ENCODE peak calls at places on chromosomes 12 and 14, in four cellular contexts. U is activated CD4-positive, alpha-beta T cell treated with anti-CD3 and anti-CD28 coated beads, Interleukin-2, amount 50 U/mL, for 1 hour; Z is mesothelial cell of epicardium; A is frontal cortex. N is an unnamed sample.

GRCh38 chr12:72570601-72571000 is 298.4 kb downstream of the TRHDE start:
- DNase-seq in U (no peak), A (no peak), Z (no peak), N (no peak)

GRCh38 chr12:47910486-47910885 is 5.7 kb upstream of the VDR start:
- DNase-seq in Z (no peak), A (no peak), U (no peak), N (no peak)

GRCh38 chr12:52151859-52152783 is 39.7 kb downstream of the KRT80 start:
- DNase-seq in Z (peak), U (peak), A (peak), N (peak)

GRCh38 chr12:46794593-46795190 is 31.1 kb downstream of the SLC38A4 start:
- DNase-seq in Z (no peak), U (no peak), A (no peak), N (no peak)

GRCh38 chr12:26830358-26830757 is 2.6 kb downstream of the ITPR2 start:
- DNase-seq in Z (no peak), A (no peak), U (no peak), N (no peak)

GRCh38 chr12:16349132-16349463 is 1.7 kb downstream of the MGST1 start:
- DNase-seq in U (no peak), A (no peak), Z (no peak), N (peak)

GRCh38 chr12:1360812-1361211 is 233.6 kb downstream of the FBXL14 start:
- DNase-seq in A (no peak), Z (no peak), U (no peak), N (no peak)

GRCh38 chr12:90098132-90098779 is 389.6 kb upstream of the ATP2B1 start:
- DNase-seq in Z (no peak), A (no peak), U (no peak), N (no peak)

GRCh38 chr12:45415393-45415817 is 199.5 kb downstream of the ANO6 start:
- DNase-seq in U (no peak), Z (no peak), A (no peak), N (peak)

GRCh38 chr14:105075364-105076295 is 10.4 kb upstream of the GPR132 start:
- DNase-seq in Z (peak), A (peak), U (no peak), N (no peak)

GRCh38 chr12:113889076-113889475 is 77.0 kb downstream of the RBM19 start:
- DNase-seq in Z (no peak), U (no peak), A (no peak), N (no peak)

GRCh38 chr14:21191261-21191808 is 35.5 kb upstream of the OR5AU1 start:
- DNase-seq in U (no peak), A (no peak), Z (no peak), N (no peak)

GRCh38 chr12:6829532-6830220 is 1.5 kb downstream of the P3H3 start:
- DNase-seq in A (no peak), U (no peak), Z (no peak), N (no peak)

GRCh38 chr12:20040194-20040593 is 328.1 kb upstream of the PDE3A start:
- DNase-seq in U (no peak), A (no peak), Z (no peak), N (no peak)

GRCh38 chr12:34275129-34275528 is 252.8 kb downstream of the ALG10 start:
- DNase-seq in U (no peak), A (no peak), Z (no peak), N (no peak)

GRCh38 chr14:23306412-23307145 is at the start of gene BCL2L2:
- DNase-seq in A (peak), Z (peak), U (no peak), N (peak)

GRCh38 chr12:121787063-121787774 is 6.3 kb downstream of the RHOF start:
- DNase-seq in A (no peak), Z (no peak), U (peak), N (no peak)

GRCh38 chr14:72518809-72519377 is 375.0 kb downstream of the DPF3 start:
- DNase-seq in Z (no peak), U (peak), A (no peak), N (no peak)

GRCh38 chr14:105999361-106000028 is 473.1 kb downstream of the TMEM121 start:
- DNase-seq in U (peak), A (no peak), Z (no peak), N (peak)

GRCh38 chr12:127363392-127363791 is 903.6 kb upstream of the TMEM132C start:
- DNase-seq in A (no peak), U (no peak), Z (no peak), N (no peak)

GRCh38 chr14:33938131-33938949 is 12.5 kb downstream of the EGLN3 start:
- DNase-seq in U (no peak), Z (no peak), A (peak), N (peak)

GRCh38 chr14:97319691-97320090 is 522.5 kb downstream of the VRK1 start:
- DNase-seq in U (no peak), Z (no peak), A (no peak), N (no peak)

GRCh38 chr12:14537088-14537487 is 30.6 kb downstream of the PLBD1 start:
- DNase-seq in Z (no peak), U (no peak), A (no peak), N (no peak)

GRCh38 chr12:90514325-90514724 is 440.7 kb downstream of the CCER1 start:
- DNase-seq in U (no peak), A (no peak), Z (no peak), N (peak)

GRCh38 chr14:34749408-34749807 is 35.0 kb upstream of the CFL2 start:
- DNase-seq in A (no peak), Z (no peak), U (no peak), N (no peak)

GRCh38 chr12:106527356-106527755 is 55.4 kb upstream of the RFX4 start:
- DNase-seq in Z (no peak), U (no peak), A (no peak), N (peak)

GRCh38 chr14:69260246-69260978 is 454 bp downstream of the GALNT16 start:
- DNase-seq in A (peak), U (no peak), Z (peak), N (peak)

GRCh38 chr14:75254901-75255300 is 23.7 kb upstream of the FOS start:
- DNase-seq in U (no peak), Z (no peak), A (no peak), N (no peak)

GRCh38 chr12:16020034-16020433 is 108.9 kb downstream of the DERA start:
- DNase-seq in U (no peak), Z (no peak), A (no peak), N (peak)

GRCh38 chr12:62113366-62114011 is 146.7 kb upstream of the USP15 start:
- DNase-seq in A (no peak), U (no peak), Z (no peak), N (no peak)

GRCh38 chr14:38282941-38283340 is 27.0 kb upstream of the CLEC14A start:
- DNase-seq in Z (no peak), U (no peak), A (no peak), N (peak)

GRCh38 chr14:102187044-102187443 is 47.3 kb downstream of the WDR20 start:
- DNase-seq in U (no peak), Z (no peak), A (no peak), N (peak)

GRCh38 chr12:92929957-92930356 is 862 bp upstream of the EEA1 start:
- DNase-seq in Z (no peak), U (no peak), A (no peak), N (no peak)

GRCh38 chr12:43306066-43306465 is 245.9 kb downstream of the ADAMTS20 start:
- DNase-seq in U (no peak), Z (no peak), A (no peak), N (peak)

GRCh38 chr14:59249029-59249428 is 60.6 kb downstream of the DAAM1 start:
- DNase-seq in A (no peak), Z (no peak), U (no peak), N (no peak)

GRCh38 chr12:113072136-113072535 is 15.6 kb downstream of the DTX1 start:
- DNase-seq in Z (no peak), U (no peak), A (no peak), N (peak)

GRCh38 chr12:88884600-88884999 is 304.3 kb upstream of the KITLG start:
- DNase-seq in U (no peak), Z (no peak), A (no peak), N (no peak)

GRCh38 chr14:101182476-101182875 is 279.0 kb upstream of the RTL1 start:
- DNase-seq in Z (no peak), U (no peak), A (no peak), N (no peak)

GRCh38 chr12:132525833-132526455 is 36.0 kb downstream of the FBRSL1 start:
- DNase-seq in A (peak), U (no peak), Z (no peak), N (no peak)

N was measured in lung microvascular endothelial cell.